ENCODE peak calls at places on chromosomes 3 and 15, in seven cellular contexts. A is mammary epithelial cell, G is skeletal muscle cell, C is tibial nerve, J is cardiac muscle cell, N is uterus, X is right lobe of liver. P is an unnamed sample.

GRCh38 chr15:56775632-56776031 is 42.3 kb upstream of the ZNF280D start:
- DNase-seq in A (no peak), G (no peak), C (no peak), J (no peak), N (no peak), X (no peak), P (no peak)

GRCh38 chr15:44034933-44035624 is 160.0 kb downstream of the FRMD5 start:
- DNase-seq in A (peak; percentile 62), G (no peak), C (peak; percentile 13), J (peak; percentile 83), N (no peak), X (no peak), P (no peak)

GRCh38 chr3:160648701-160649100 is 28.3 kb upstream of the ARL14 start:
- DNase-seq in A (no peak), G (no peak), C (no peak), J (no peak), N (no peak), X (no peak), P (no peak)

GRCh38 chr15:77503240-77503639 is 82.6 kb downstream of the HMG20A start:
- DNase-seq in A (peak; percentile 24), G (no peak), C (no peak), J (no peak), N (no peak), X (no peak), P (no peak)

GRCh38 chr15:22980189-22981136 is at the start of gene CYFIP1:
- DNase-seq in A (peak; percentile 91), G (peak; percentile 57), C (peak; percentile 66), J (peak; percentile 91), N (peak; percentile 88), X (peak; percentile 91), P (peak; percentile 96)

GRCh38 chr15:64131547-64131946 is 20.0 kb upstream of the SNX22 start:
- DNase-seq in A (no peak), G (no peak), C (no peak), J (no peak), N (no peak), X (no peak), P (no peak)

GRCh38 chr3:125651246-125651645 is 55.9 kb upstream of the OSBPL11 start:
- DNase-seq in A (peak; percentile 42), G (no peak), C (no peak), J (no peak), N (no peak), X (no peak), P (peak; percentile 26)

GRCh38 chr15:90099072-90099867 is 3.0 kb downstream of the IDH2 start:
- DNase-seq in A (no peak), G (no peak), C (no peak), J (no peak), N (no peak), X (no peak), P (no peak)

GRCh38 chr15:66898656-66899402 is 166.6 kb upstream of the SMAD3 start:
- DNase-seq in A (no peak), G (no peak), C (no peak), J (no peak), N (no peak), X (peak; percentile 18), P (no peak)

GRCh38 chr3:122392868-122393844 is 9.2 kb downstream of the FAM162A start:
- DNase-seq in A (peak; percentile 32), G (no peak), C (no peak), J (peak; percentile 72), N (no peak), X (no peak), P (peak; percentile 60)

GRCh38 chr15:41258706-41259471 is 27.8 kb downstream of the CHP1 start:
- DNase-seq in A (peak; percentile 39), G (peak; percentile 24), C (no peak), J (peak; percentile 62), N (no peak), X (no peak), P (peak; percentile 87)

GRCh38 chr3:83514130-83514914 is 1444.5 kb upstream of the CADM2 start:
- DNase-seq in A (peak; percentile 25), G (peak; percentile 13), C (no peak), J (no peak), N (no peak), X (no peak), P (no peak)

GRCh38 chr3:66441124-66441523 is 59.7 kb downstream of the LRIG1 start:
- DNase-seq in A (peak; percentile 67), G (no peak), C (no peak), J (peak; percentile 34), N (no peak), X (no peak), P (no peak)

GRCh38 chr3:5149306-5149880 is 27.3 kb downstream of the ARL8B start:
- DNase-seq in A (no peak), G (no peak), C (no peak), J (no peak), N (no peak), X (no peak), P (no peak)

GRCh38 chr15:69014454-69014853 is at the start of gene NOX5:
- DNase-seq in A (peak; percentile 67), G (no peak), C (no peak), J (no peak), N (no peak), X (no peak), P (peak; percentile 46)

GRCh38 chr3:57737840-57738239 is 18.3 kb upstream of the SLMAP start:
- DNase-seq in A (no peak), G (no peak), C (no peak), J (no peak), N (no peak), X (no peak), P (no peak)

GRCh38 chr15:91469627-91470567 is 369.8 kb downstream of the SV2B start:
- DNase-seq in A (no peak), G (no peak), C (no peak), J (no peak), N (no peak), X (no peak), P (no peak)

GRCh38 chr3:39423571-39423970 is 17.1 kb downstream of the RPSA start:
- DNase-seq in A (no peak), G (no peak), C (no peak), J (no peak), N (no peak), X (no peak), P (no peak)

GRCh38 chr3:16896820-16897219 is 12.1 kb downstream of the PLCL2 start:
- DNase-seq in A (no peak), G (no peak), C (no peak), J (no peak), N (no peak), X (no peak), P (no peak)

DNA sequence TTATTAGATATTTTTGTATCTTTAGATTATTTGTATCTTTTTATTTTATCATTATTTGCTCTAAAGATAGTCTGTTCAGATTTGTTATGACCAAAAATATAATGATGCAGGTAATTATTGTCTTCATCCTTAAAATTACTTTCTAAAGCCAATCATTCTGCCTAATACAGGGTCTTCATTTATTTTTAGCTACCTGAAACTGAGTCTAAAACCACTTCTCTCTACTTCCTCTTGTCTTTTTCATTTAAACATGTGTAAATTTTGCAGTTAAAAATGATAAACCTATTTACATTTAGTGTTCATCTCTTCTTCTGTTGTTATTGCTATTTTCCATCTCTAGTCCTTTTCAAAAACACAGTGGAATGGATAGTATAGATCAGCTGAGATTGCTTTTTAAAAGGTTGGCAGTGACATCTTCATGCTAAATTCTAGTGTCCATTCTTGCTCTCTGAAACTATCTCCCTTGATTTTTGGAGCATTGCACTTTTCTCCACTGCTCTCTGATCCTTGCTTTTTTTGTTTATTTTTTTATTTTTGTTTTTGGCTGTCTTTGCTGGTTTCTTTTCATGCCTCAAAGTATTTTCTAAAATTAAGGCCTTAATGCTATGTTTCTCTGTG is 91.8 kb downstream of the UBE2E2 start:
- DNase-seq in A (no peak), G (no peak), C (no peak), J (no peak), N (no peak), X (no peak), P (no peak)
- H3K4me3 ChIP-seq in A (no peak overlapping the region), G (no peak overlapping the region), C (no peak overlapping the region), J (no peak overlapping the region), N (no peak overlapping the region), X (no peak overlapping the region), P (no peak overlapping the region)

DNA sequence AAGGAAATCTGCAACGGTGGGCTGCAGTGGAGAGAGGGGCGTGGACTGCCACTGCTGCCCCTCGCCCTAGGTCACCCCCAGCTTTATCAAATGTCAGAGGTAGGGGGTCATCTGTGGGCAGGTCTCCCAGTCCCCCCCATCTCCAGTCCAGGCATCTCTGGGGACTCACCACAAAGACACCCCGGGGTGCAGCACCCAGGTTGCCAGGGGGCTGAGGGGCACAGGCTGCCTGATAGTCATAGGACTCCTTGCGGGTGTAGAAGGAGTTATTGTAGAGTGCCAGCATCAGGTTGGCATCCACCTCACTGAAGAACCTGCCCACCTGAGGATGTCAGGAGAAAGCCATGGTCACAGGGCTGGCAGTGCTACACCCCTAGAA is 6.5 kb upstream of the TMEM115 start:
- DNase-seq in A (no peak), G (no peak), C (no peak), J (no peak), N (no peak), X (no peak), P (no peak)
- H3K4me3 ChIP-seq in A (peak overlapping the region; percentile 76), G (no peak overlapping the region), C (peak overlapping the region; percentile 42), J (no peak overlapping the region), N (peak overlapping the region; percentile 64), X (peak overlapping the region; percentile 58), P (no peak overlapping the region)

GRCh38 chr3:20225769-20226168 is 39.8 kb upstream of the SGO1 start:
- DNase-seq in A (peak; percentile 26), G (no peak), C (no peak), J (peak; percentile 55), N (no peak), X (no peak), P (peak; percentile 12)

GRCh38 chr3:20222274-20222673 is 36.3 kb upstream of the SGO1 start:
- DNase-seq in A (no peak), G (no peak), C (no peak), J (no peak), N (no peak), X (no peak), P (no peak)
- H3K4me3 ChIP-seq in A (no peak overlapping the region), G (no peak overlapping the region), C (no peak overlapping the region), J (no peak overlapping the region), N (no peak overlapping the region), X (no peak overlapping the region), P (no peak overlapping the region)

GRCh38 chr3:142861926-142862325 is 27.0 kb downstream of the PCOLCE2 start:
- DNase-seq in A (no peak), G (no peak), C (no peak), J (no peak), N (no peak), X (no peak), P (no peak)

GRCh38 chr3:142863010-142863787 is 25.7 kb downstream of the PCOLCE2 start:
- DNase-seq in A (peak; percentile 93), G (no peak), C (no peak), J (no peak), N (no peak), X (no peak), P (no peak)

GRCh38 chr3:142866841-142867631 is 21.8 kb downstream of the PCOLCE2 start:
- DNase-seq in A (peak; percentile 60), G (no peak), C (no peak), J (no peak), N (no peak), X (no peak), P (no peak)

GRCh38 chr3:142863965-142864924 is 24.6 kb downstream of the PCOLCE2 start:
- DNase-seq in A (peak; percentile 32), G (no peak), C (no peak), J (no peak), N (no peak), X (no peak), P (no peak)
- H3K4me3 ChIP-seq in A (no peak overlapping the region), G (no peak overlapping the region), C (no peak overlapping the region), J (no peak overlapping the region), N (no peak overlapping the region), X (no peak overlapping the region), P (no peak overlapping the region)

P was measured in A549.